ENCODE peak calls at places on chromosomes 4 and X, in seven cellular contexts. R, U, D, G, X, O and Z are unnamed samples.

GRCh38 chr4:186201535-186202230 is 10.3 kb downstream of the CYP4V2 start:
- DNase-seq in R (no peak), U (no peak), D (no peak), G (peak), X (no peak), O (no peak), Z (no peak)

GRCh38 chrX:45758738-45759397 is 558.2 kb upstream of the DIPK2B start:
- DNase-seq in R (peak), U (no peak), D (no peak), G (peak), X (no peak), O (peak), Z (no peak)

GRCh38 chrX:78327370-78328048 is at the start of gene CYSLTR1:
- DNase-seq in R (no peak), U (no peak), D (peak), G (peak), X (no peak), O (no peak), Z (no peak)

GRCh38 chr4:1644906-1645657 is 39.0 kb downstream of the FAM53A start:
- DNase-seq in R (no peak), U (no peak), D (peak), G (no peak), X (no peak), O (no peak), Z (peak)

GRCh38 chr4:168509786-168510185 is 12.9 kb downstream of the PALLD start:
- DNase-seq in R (peak), U (no peak), D (no peak), G (no peak), X (no peak), O (no peak), Z (no peak)

GRCh38 chr4:52037730-52038108 is 380 bp downstream of the SGCB start:
- DNase-seq in R (no peak), U (peak), D (no peak), G (peak), X (no peak), O (peak), Z (peak)

GRCh38 chr4:115325836-115326235 is 212.4 kb upstream of the NDST4 start:
- DNase-seq in R (no peak), U (no peak), D (no peak), G (no peak), X (no peak), O (no peak), Z (no peak)

GRCh38 chr4:109803924-109804571 is 2.2 kb upstream of the CFI start:
- DNase-seq in R (no peak), U (peak), D (no peak), G (no peak), X (no peak), O (peak), Z (no peak)

GRCh38 chrX:130097507-130098201 is 12.6 kb downstream of the ELF4 start:
- DNase-seq in R (peak), U (no peak), D (no peak), G (no peak), X (no peak), O (no peak), Z (no peak)